ENCODE peak calls at places on chromosomes 4 and X, in four cellular contexts. X, F, I and H are unnamed samples. For H3K4me1, the result is how much of the 10 kb centered on the place peaks cover.

GRCh38 chr4:76897522-76898384 is at the start of gene SOWAHB:
- DNase-seq in X (peak), F (peak), I (no peak), H (peak)

GRCh38 chrX:20224814-20225487 is 41.8 kb downstream of the RPS6KA3 start:
- DNase-seq in X (peak), F (no peak), I (no peak), H (no peak)

GRCh38 chr4:149980941-149981340 is 97.3 kb upstream of the DCLK2 start:
- DNase-seq in X (peak), F (peak), I (peak), H (peak)

GRCh38 chr4:124061413-124061812 is 651.1 kb downstream of the ANKRD50 start:
- DNase-seq in X (peak), F (no peak), I (no peak), H (no peak)

GRCh38 chr4:56871357-56871993 is 36.2 kb upstream of the REST start:
- DNase-seq in X (no peak), F (no peak), I (no peak), H (no peak)

GRCh38 chrX:39816871-39817731 is 280.7 kb downstream of the BCOR start:
- DNase-seq in X (no peak), F (no peak), I (no peak), H (no peak)

GRCh38 chr4:70544279-70544870 is 26.0 kb downstream of the AMTN start:
- DNase-seq in X (peak), F (no peak), I (no peak), H (no peak)

GRCh38 chrX:119266364-119266995 is 30.4 kb downstream of the PGRMC1 start:
- DNase-seq in X (peak), F (no peak), I (no peak), H (no peak)

GRCh38 chr4:123661080-123661737 is 264.6 kb downstream of the SPRY1 start:
- DNase-seq in X (peak), F (no peak), I (no peak), H (no peak)

GRCh38 chrX:646796-647195 is 16.2 kb downstream of the SHOX start:
- DNase-seq in X (no peak), F (no peak), I (no peak), H (no peak)

GRCh38 chr4:141028024-141028529 is 105.2 kb downstream of the RNF150 start:
- DNase-seq in X (peak), F (no peak), I (no peak), H (no peak)

GRCh38 chr4:80070880-80071620 is 2.0 kb downstream of the ANTXR2 start:
- DNase-seq in X (peak), F (no peak), I (no peak), H (no peak)

GRCh38 chrX:133776072-133776471 is 209.3 kb downstream of the GPC3 start:
- DNase-seq in X (peak), F (peak), I (no peak), H (peak)

GRCh38 chr4:8913858-8914460 is 42.3 kb upstream of the HMX1 start:
- DNase-seq in X (no peak), F (no peak), I (no peak), H (no peak)

GRCh38 chr4:169582706-169583105 is 29.7 kb downstream of the NEK1 start:
- DNase-seq in X (no peak), F (no peak), I (no peak), H (no peak)

GRCh38 chr4:85717847-85718246 is 242.9 kb downstream of the ARHGAP24 start:
- DNase-seq in X (no peak), F (no peak), I (no peak), H (no peak)

GRCh38 chrX:23784487-23785301 is 1.7 kb downstream of the SAT1 start:
- DNase-seq in X (peak), F (no peak), I (peak), H (peak)

GRCh38 chr4:77619408-77619807 is 13.8 kb downstream of the CXCL13 start:
- DNase-seq in X (no peak), F (no peak), I (no peak), H (peak)

GRCh38 chr4:849478-850175 is 23.7 kb upstream of the CPLX1 start:
- DNase-seq in X (no peak), F (no peak), I (no peak), H (no peak)

GRCh38 chrX:137574784-137575298 is 8.9 kb downstream of the ZIC3 start:
- DNase-seq in X (no peak), F (no peak), I (no peak), H (no peak)

GRCh38 chr4:69773443-69773842 is 13.0 kb upstream of the SULT1B1 start:
- DNase-seq in X (no peak), F (no peak), I (no peak), H (no peak)

GRCh38 chrX:45806410-45807121 is 605.9 kb upstream of the DIPK2B start:
- DNase-seq in X (no peak), F (peak), I (peak), H (no peak)

GRCh38 chr4:173360587-173361221 is 10.1 kb upstream of the SAP30 start:
- DNase-seq in X (peak), F (no peak), I (no peak), H (no peak)

GRCh38 chr4:176193126-176193525 is 2.3 kb downstream of the SPATA4 start:
- DNase-seq in X (peak), F (no peak), I (no peak), H (no peak)

GRCh38 chr4:77465271-77465670 is 140.3 kb upstream of the CXCL13 start:
- DNase-seq in X (peak), F (no peak), I (no peak), H (peak)

GRCh38 chr4:150867148-150867547 is 147.9 kb downstream of the LRBA start:
- DNase-seq in X (peak), F (no peak), I (peak), H (no peak)

GRCh38 chr4:188008377-188008776 is 12.8 kb downstream of the ZFP42 start:
- DNase-seq in X (peak), F (no peak), I (no peak), H (no peak)

GRCh38 chr4:15912236-15912635 is 26.3 kb downstream of the FGFBP1 start:
- DNase-seq in X (peak), F (no peak), I (no peak), H (no peak)

GRCh38 chr4:124745988-124746801 is 33.7 kb upstream of the ANKRD50 start:
- DNase-seq in X (no peak), F (no peak), I (no peak), H (no peak)

GRCh38 chr4:91502365-91502764 is 801.4 kb upstream of the GRID2 start:
- DNase-seq in X (peak), F (no peak), I (no peak), H (no peak)

GRCh38 chrX:103565752-103566151 is 19.6 kb upstream of the TCEAL4 start:
- DNase-seq in X (peak), F (no peak), I (no peak), H (no peak)

GRCh38 chr4:1961038-1961437 is 47.7 kb downstream of the NELFA start:
- DNase-seq in X (no peak), F (no peak), I (no peak), H (no peak)

GRCh38 chrX:2841511-2841910 is 12.8 kb downstream of the GYG2 start:
- DNase-seq in X (no peak), F (no peak), I (no peak), H (no peak)

GRCh38 chr4:4418676-4419370 is 31.9 kb downstream of the NSG1 start:
- DNase-seq in X (no peak), F (no peak), I (no peak), H (no peak)

GRCh38 chr4:105971032-105971431 is 75.8 kb downstream of the NPNT start:
- DNase-seq in X (no peak), F (no peak), I (no peak), H (no peak)

DNA sequence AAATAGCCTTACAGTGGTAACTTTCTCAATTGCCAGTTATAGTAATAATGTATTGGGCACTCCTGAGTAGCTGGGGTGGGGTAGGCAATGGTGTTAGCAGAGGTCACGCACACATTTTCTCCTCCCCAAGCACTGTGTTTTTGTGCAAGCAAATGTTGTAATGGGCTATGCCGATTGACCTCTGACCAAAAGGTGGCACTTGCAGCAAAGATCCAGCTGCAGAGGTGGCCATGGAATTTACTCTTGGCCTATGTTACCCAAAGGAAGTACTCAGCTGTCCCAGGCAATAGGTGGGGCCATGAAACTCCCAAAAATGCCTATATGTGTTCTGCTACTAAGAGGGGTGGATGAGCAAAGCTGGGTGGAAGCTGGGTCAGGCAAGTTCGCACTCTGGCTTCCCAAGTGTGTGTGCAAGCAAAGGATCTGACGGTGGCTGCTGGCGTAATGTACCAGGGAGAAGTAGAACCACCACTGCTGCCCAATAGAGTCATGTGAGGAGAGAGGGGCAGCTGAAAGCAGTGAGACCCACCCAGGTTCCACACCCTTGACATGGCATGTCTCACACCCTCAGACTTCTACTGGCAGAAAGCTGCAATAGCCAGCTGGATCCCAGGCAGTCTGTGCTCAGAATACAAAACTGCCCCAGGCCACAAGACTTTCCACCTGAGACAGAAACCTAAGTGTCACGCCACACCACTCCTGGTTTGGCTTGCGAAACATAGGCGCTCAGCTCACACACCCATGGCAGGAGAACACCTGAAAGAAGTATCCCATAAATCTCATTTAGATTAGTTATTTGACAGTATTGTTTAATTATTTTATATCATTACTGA is 353.3 kb upstream of the EMCN start:
- DNase-seq in X (no peak), F (no peak), I (no peak), H (no peak)
- H3K4me1 ChIP-seq in X (under half), F (under half), I (under half), H (under half)

DNA sequence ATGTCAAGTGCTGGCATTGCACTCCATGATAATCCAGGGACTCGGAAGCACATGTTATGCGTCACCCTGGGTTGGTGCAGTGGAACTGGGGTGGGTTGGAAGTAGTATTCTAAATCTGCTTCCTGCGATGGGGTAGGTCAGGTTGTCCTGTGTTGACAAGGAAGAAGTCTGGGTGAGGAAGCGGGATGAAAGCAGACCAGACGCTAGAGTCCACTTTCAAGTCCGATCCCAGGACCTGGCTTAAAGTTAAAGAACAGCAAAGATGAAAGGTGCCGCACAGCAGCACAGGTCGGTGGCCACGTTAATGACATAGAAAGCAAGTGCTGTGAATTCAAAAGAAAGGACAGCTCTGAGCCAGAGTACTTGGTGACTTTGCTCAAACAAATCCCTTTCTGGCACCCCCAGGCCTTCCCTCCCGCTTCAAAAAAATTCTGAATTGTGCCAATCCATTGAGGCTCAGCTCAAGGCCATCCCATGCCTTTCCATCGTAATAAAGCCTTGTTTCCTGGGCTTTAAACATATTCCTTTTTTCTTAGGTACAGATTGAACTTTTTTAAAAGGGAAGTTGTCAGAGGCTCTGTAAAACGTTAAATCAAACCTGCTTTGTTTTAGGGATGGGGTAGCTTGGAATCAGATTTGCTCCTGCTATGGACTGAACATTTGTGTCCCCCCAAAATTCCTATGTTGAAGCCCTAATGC is 117.7 kb downstream of the PTTG2 start:
- DNase-seq in X (no peak), F (no peak), I (no peak), H (no peak)
- H3K27ac ChIP-seq in X (no peak), F (no peak), I (peak), H (no peak)

GRCh38 chr4:128390475-128390996 is 102.9 kb upstream of the PGRMC2 start:
- DNase-seq in X (no peak), F (no peak), I (no peak), H (no peak)

GRCh38 chr4:128393111-128393704 is 105.6 kb upstream of the PGRMC2 start:
- DNase-seq in X (no peak), F (no peak), I (no peak), H (no peak)

DNA sequence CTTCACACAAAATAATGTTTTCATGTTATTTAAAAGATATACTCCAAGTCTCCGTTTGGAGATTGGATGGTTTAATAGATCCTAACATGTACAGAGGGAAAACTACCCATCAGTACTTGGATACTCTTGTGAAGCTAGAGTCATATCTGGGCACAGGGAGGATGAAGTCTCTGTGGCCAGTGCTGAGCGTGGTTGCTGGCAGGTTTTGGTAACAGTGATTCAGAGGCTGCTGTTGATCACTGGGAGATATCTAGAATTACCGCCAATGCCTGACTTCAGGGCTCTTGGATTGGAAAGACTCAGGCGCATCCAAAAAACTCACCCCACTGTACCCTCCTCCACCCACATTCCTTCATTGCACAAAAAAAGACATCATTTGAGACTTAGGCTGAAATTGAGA is 107.2 kb upstream of the PGRMC2 start:
- DNase-seq in X (no peak), F (no peak), I (no peak), H (no peak)
- H3K4me1 ChIP-seq in X (under half), F (under half), I (under half), H (under half)

DNA sequence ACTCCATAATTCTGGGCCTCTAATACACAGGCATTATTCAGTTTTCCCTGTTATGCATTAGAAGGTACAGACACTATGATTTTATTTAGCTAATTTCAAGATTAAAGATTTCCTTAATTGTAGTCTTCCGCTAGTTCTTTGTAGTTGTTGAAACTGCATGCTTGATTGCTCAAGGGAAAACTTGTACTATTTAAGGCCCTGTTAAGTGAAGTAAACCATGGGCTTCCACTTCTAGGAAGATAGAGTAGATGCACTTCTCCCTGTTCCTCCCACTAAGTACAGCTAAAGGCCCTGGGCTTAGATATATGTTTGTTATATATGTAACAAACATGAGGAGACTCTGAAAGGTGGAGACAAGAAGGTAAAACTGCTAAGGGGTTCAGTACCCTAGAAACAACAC is 215.8 kb upstream of the LEF1 start:
- DNase-seq in X (no peak), F (no peak), I (no peak), H (no peak)
- H3K27ac ChIP-seq in X (no peak), F (no peak), I (no peak), H (no peak)

GRCh38 chrX:68711845-68712244 is 64.4 kb downstream of the STARD8 start:
- DNase-seq in X (no peak), F (no peak), I (no peak), H (no peak)
- H3K4me1 ChIP-seq in X (under half), F (under half), I (under half), H (under half)

DNA sequence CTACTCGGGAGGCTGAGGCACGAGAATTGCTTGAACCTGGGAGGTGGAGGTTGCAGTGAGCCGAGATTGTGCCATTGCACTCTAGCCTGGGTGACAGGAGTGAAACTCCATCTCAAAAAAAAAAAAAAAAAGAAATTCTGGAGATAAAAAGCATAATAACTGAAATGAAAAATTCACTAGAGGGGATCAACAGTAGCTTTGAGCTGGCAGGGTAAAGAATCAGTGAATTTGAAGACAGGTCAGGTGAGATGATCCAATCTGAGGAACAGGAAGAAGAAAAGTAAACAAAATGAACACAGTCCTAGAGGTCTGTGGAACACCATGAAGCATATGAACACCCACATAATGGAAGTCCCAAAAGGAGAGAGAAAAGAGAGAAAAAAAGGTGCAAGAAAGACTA is 15.0 kb downstream of the TIMP1 start:
- DNase-seq in X (no peak), F (no peak), I (no peak), H (no peak)
- H3K27ac ChIP-seq in X (no peak), F (no peak), I (no peak), H (no peak)

DNA sequence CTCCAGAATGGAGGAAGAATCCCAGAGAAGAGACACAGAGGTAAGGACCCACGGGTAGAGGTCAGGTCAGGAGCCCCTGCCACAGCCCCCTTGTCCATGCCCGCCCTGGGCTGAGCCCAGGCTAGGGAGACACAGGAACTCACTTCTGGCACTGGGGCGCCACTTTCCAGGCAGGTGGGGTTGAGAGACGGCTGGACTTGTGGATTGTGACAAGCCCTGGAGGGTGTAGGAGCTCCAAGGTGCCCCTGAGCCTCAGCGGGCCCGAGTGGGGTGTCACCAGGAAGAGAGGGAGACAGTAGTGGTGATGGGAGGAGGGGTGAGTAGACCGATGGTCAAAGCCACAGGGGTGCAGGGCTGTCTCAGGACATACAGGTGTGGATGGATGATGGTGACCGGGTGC is 58.9 kb downstream of the WFS1 start:
- DNase-seq in X (no peak), F (no peak), I (no peak), H (no peak)
- H3K4me1 ChIP-seq in X (under half), F (under half), I (under half), H (under half)

GRCh38 chr4:112747035-112747434 is 110.1 kb downstream of the LARP7 start:
- DNase-seq in X (no peak), F (no peak), I (no peak), H (no peak)

GRCh38 chr4:112752510-112752909 is 115.6 kb downstream of the LARP7 start:
- DNase-seq in X (no peak), F (no peak), I (no peak), H (no peak)

GRCh38 chr4:112751447-112751846 is 114.5 kb downstream of the LARP7 start:
- DNase-seq in X (no peak), F (no peak), I (no peak), H (no peak)

GRCh38 chr4:112752061-112752460 is 115.1 kb downstream of the LARP7 start:
- DNase-seq in X (no peak), F (no peak), I (no peak), H (no peak)

DNA sequence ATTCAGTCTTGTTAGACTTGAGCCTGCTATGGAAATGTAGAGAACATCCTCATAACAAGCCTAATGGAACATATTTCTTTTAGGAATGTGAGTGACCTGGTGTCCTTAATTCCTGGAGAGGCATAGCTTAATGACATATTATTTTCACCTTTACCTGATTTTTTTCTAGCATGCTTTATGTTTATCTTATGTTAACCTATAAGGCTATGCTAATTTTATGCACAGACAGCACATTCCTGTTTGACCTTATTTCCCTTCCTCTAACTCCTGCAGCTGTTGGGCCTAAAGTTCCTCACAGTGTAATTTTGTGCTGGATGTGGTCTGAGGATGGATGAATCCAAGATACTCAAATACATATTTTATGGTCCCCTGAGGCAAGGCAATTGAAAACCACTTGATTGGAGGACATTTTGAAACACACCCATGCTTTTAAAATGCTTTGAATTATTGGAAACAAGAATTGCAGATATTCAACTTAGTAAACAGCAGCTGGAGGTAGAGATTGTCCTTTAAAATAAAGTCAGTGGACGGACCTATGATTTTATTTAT is 111.5 kb downstream of the LARP7 start:
- DNase-seq in X (no peak), F (no peak), I (no peak), H (no peak)
- H3K27ac ChIP-seq in X (no peak), F (no peak), I (no peak), H (no peak)

GRCh38 chr4:30744386-30744785 is 24.2 kb downstream of the PCDH7 start:
- DNase-seq in X (no peak), F (no peak), I (no peak), H (no peak)
- H3K4me1 ChIP-seq in X (under half), F (under half), I (under half), H (under half)